ENCODE peak calls at places on chromosomes 11 and 22, in five cellular contexts. V, O, M, S and U are unnamed samples.

GRCh38 chr11:119912214-119912613 is 183.2 kb upstream of the NECTIN1 start:
- DNase-seq in O (no peak), M (no peak), S (no peak), V (no peak), U (no peak)

GRCh38 chr22:37999640-38000272 is 15.4 kb upstream of the SOX10 start:
- DNase-seq in S (peak; percentile 4), O (no peak), V (peak; percentile 79), M (no peak), U (peak; percentile 14)

GRCh38 chr11:119447664-119448242 is 24.8 kb upstream of the THY1 start:
- DNase-seq in M (no peak), S (no peak), O (no peak), V (no peak), U (no peak)

GRCh38 chr11:84543367-84544159 is 1083.6 kb downstream of the DLG2 start:
- DNase-seq in S (peak; percentile 45), M (no peak), O (no peak), V (no peak), U (no peak)

GRCh38 chr11:64696045-64696444 is 27.0 kb downstream of the NRXN2 start:
- DNase-seq in O (no peak), V (no peak), S (no peak), M (no peak), U (no peak)

GRCh38 chr11:80702264-80702663 is 1261.4 kb upstream of the TENM4 start:
- DNase-seq in O (no peak), V (no peak), S (no peak), M (no peak), U (no peak)

GRCh38 chr11:131688056-131688693 is 317.8 kb downstream of the NTM start:
- DNase-seq in S (peak; percentile 46), M (peak; percentile 64), O (no peak), V (peak; percentile 51), U (peak; percentile 88)

GRCh38 chr22:50192825-50193204 is 7.1 kb downstream of the TRABD start:
- DNase-seq in O (no peak), S (peak; percentile 60), M (no peak), V (peak; percentile 14), U (no peak)

GRCh38 chr11:36376888-36377758 is 81.0 kb downstream of the PRR5L start:
- DNase-seq in V (peak; percentile 65), M (peak; percentile 69), O (no peak), S (no peak), U (peak; percentile 22)

GRCh38 chr11:95100191-95100648 is 10.6 kb downstream of the ENDOD1 start:
- DNase-seq in O (no peak), V (no peak), M (no peak), S (no peak), U (no peak)

GRCh38 chr22:38177926-38178604 is 3.6 kb downstream of the PLA2G6 start:
- DNase-seq in S (no peak), O (peak; percentile 82), V (peak; percentile 54), M (peak; percentile 76), U (peak; percentile 90)

GRCh38 chr11:64538501-64538951 is 52.5 kb upstream of the SLC22A12 start:
- DNase-seq in O (no peak), M (no peak), S (no peak), V (no peak), U (no peak)

GRCh38 chr11:36818410-36818809 is 220.4 kb upstream of the RAG2 start:
- DNase-seq in S (no peak), V (no peak), O (no peak), M (no peak), U (peak; percentile 1)

GRCh38 chr11:86940122-86940777 is 14.9 kb downstream of the FZD4 start:
- DNase-seq in M (no peak), O (no peak), S (no peak), V (peak; percentile 69), U (no peak)

GRCh38 chr11:119153049-119153818 is 4.4 kb downstream of the ABCG4 start:
- DNase-seq in V (no peak), M (no peak), O (no peak), S (no peak), U (no peak)

GRCh38 chr11:64101461-64101860 is 64.5 kb downstream of the MACROD1 start:
- DNase-seq in M (no peak), V (no peak), O (no peak), S (no peak), U (peak; percentile 56)

GRCh38 chr22:27507935-27508504 is 293.5 kb downstream of the MN1 start:
- DNase-seq in M (no peak), O (no peak), S (peak; percentile 3), V (no peak), U (no peak)

GRCh38 chr22:33302049-33302545 is 243.9 kb upstream of the SYN3 start:
- DNase-seq in S (peak; percentile 91), V (peak; percentile 81), M (peak; percentile 92), O (peak; percentile 39), U (peak; percentile 2)
- TF ChIP-seq CTCF in S (peak; percentile 99), V (peak; percentile 93), M (peak; percentile 99), O (peak; percentile 89), U (peak; percentile 99)

GRCh38 chr11:75855191-75855590 is 40.2 kb downstream of the UVRAG start:
- DNase-seq in V (no peak), S (no peak), O (no peak), M (no peak), U (no peak)

GRCh38 chr11:75856912-75857311 is 41.9 kb downstream of the UVRAG start:
- DNase-seq in M (no peak), V (no peak), O (no peak), S (no peak), U (no peak)

GRCh38 chr11:75859614-75860013 is 44.6 kb downstream of the UVRAG start:
- DNase-seq in V (no peak), O (no peak), S (no peak), M (no peak), U (no peak)

GRCh38 chr11:75858042-75858441 is 43.0 kb downstream of the UVRAG start:
- DNase-seq in S (no peak), O (no peak), M (no peak), V (no peak), U (no peak)

DNA sequence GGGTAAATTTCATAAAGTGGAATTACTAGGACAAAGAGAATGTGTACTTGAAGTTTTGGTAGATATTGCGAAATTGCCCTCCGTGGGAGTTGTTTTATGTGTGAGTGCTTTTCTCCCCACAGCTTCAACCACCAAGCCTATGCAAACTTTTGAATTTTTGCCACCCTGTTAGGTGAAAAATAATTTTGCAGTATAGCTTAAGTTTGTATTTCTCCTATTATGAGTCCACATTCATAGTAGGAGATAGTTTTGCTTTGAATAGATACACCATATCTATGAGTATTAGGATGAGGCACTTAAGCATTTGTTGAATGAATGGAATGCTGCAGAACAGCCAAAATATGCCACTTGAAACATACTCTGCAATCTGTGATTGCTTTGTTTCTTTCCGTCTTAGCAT is 43.6 kb downstream of the UVRAG start:
- DNase-seq in V (no peak), O (no peak), S (no peak), M (no peak), U (peak; percentile 39)
- H3K4me3 ChIP-seq in V (no peak overlapping the region), O (no peak overlapping the region), S (no peak overlapping the region), M (no peak overlapping the region), U (no peak overlapping the region)

GRCh38 chr11:31240340-31240904 is 129.1 kb downstream of the DCDC1 start:
- DNase-seq in O (peak; percentile 18), V (no peak), M (no peak), S (peak; percentile 39), U (peak; percentile 10)
- TF ChIP-seq CTCF in O (peak; percentile 71), V (peak; percentile 52), M (peak; percentile 44), S (peak; percentile 83), U (peak; percentile 31)

DNA sequence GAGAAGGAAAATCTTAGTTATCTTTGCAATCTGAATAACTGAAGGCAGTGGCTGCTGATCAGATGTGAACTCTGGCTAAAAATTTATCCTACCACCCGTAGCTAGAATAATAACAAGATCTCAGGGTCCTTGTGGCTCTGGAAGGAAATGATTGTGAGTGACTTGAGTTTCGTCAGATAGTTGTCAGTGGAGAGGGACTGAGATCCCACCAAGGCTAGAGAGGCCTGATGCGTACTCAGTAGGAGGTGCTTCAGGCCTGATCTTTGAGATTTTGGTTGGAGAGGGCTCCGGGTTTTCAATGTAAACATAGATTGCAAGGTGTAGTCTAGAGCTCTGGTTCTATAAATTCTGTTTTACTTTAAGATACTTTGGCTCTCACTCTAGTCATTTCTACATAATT is 1.4 kb downstream of the MADD start:
- DNase-seq in S (peak; percentile 25), O (no peak), V (no peak), M (no peak), U (no peak)
- H3K4me3 ChIP-seq in S (peak overlapping the region; percentile 78), O (peak overlapping the region; percentile 75), V (peak overlapping the region; percentile 88), M (no peak overlapping the region), U (peak overlapping the region; percentile 81)

GRCh38 chr11:55503449-55503848 is 50.8 kb upstream of the OR4C15 start:
- DNase-seq in S (no peak), O (no peak), M (no peak), V (no peak), U (no peak)
- TF ChIP-seq CTCF in S (peak; percentile 37), O (peak; percentile 25), M (no peak), V (no peak), U (no peak)

GRCh38 chr11:78419327-78419726 is 1.7 kb upstream of the GAB2 start:
- DNase-seq in M (no peak), O (no peak), S (no peak), V (peak; percentile 59), U (peak; percentile 93)
- H3K4me3 ChIP-seq in M (no peak overlapping the region), O (peak overlapping the region; percentile 90), S (no peak overlapping the region), V (no peak overlapping the region), U (no peak overlapping the region)